ENCODE peak calls at places on chromosomes 13 and 19, in seven cellular contexts. K is GM23338, J is neural progenitor cell, Z is heart left ventricle, I is cardiac muscle cell, X is astrocyte of the cerebellum, U is fibroblast of lung. C is an unnamed sample.

GRCh38 chr13:91955546-91956355 is 557.3 kb downstream of the GPC5 start:
- DNase-seq in U (no peak), X (no peak), K (peak; percentile 30), Z (no peak), I (no peak), J (peak; percentile 58), C (no peak)

GRCh38 chr13:35963982-35964665 is 167.1 kb downstream of the DCLK1 start:
- DNase-seq in Z (no peak), J (no peak), X (no peak), U (peak; percentile 4), I (no peak), K (no peak), C (no peak)

GRCh38 chr13:35984776-35985453 is 146.3 kb downstream of the DCLK1 start:
- DNase-seq in K (peak; percentile 78), U (no peak), I (no peak), Z (no peak), J (peak; percentile 67), X (no peak), C (no peak)

GRCh38 chr13:47019977-47020376 is 123.1 kb upstream of the HTR2A start:
- DNase-seq in X (no peak), J (peak; percentile 4), K (no peak), U (no peak), I (no peak), Z (no peak), C (no peak)

GRCh38 chr19:1016647-1017114 is 4.2 kb downstream of the TMEM259 start:
- DNase-seq in X (no peak), K (no peak), Z (no peak), J (no peak), U (peak; percentile 59), I (no peak), C (no peak)

GRCh38 chr19:55213547-55213946 is 4.2 kb upstream of the PTPRH start:
- DNase-seq in X (no peak), I (no peak), J (no peak), K (no peak), Z (no peak), U (no peak), C (no peak)

GRCh38 chr19:47315125-47315821 is 5.6 kb downstream of the C5AR1 start:
- DNase-seq in K (peak; percentile 46), I (peak; percentile 94), U (peak; percentile 99), J (no peak), Z (peak; percentile 49), X (peak; percentile 12), C (no peak)

GRCh38 chr13:76043882-76044281 is 407.8 kb downstream of the LMO7 start:
- DNase-seq in U (no peak), Z (no peak), I (no peak), X (no peak), J (peak; percentile 19), K (no peak), C (no peak)

GRCh38 chr13:23570099-23570926 is at the start of gene TNFRSF19:
- DNase-seq in X (peak; percentile 88), J (peak; percentile 75), Z (peak; percentile 62), U (peak; percentile 84), I (peak; percentile 84), K (peak; percentile 26), C (peak; percentile 43)

GRCh38 chr13:25165664-25166063 is 6.4 kb downstream of the AMER2 start:
- DNase-seq in I (no peak), J (no peak), U (no peak), Z (no peak), K (no peak), X (no peak), C (no peak)

GRCh38 chr13:51589793-51590192 is 5.5 kb downstream of the WDFY2 start:
- DNase-seq in K (no peak), U (no peak), I (no peak), Z (no peak), X (no peak), J (no peak), C (no peak)

GRCh38 chr13:94534171-94534570 is 54.7 kb upstream of the DCT start:
- DNase-seq in J (no peak), U (peak; percentile 11), X (peak; percentile 3), K (no peak), I (no peak), Z (no peak), C (no peak)

GRCh38 chr19:11321206-11322126 is 18.0 kb downstream of the RAB3D start:
- DNase-seq in K (peak; percentile 48), J (no peak), I (no peak), Z (no peak), U (no peak), X (no peak), C (no peak)

GRCh38 chr19:9727644-9728043 is 40.9 kb downstream of the ZNF846 start:
- DNase-seq in X (no peak), Z (no peak), J (no peak), I (peak; percentile 58), U (no peak), K (no peak), C (no peak)

GRCh38 chr19:13042443-13043130 is 47.3 kb downstream of the NFIX start:
- DNase-seq in U (peak; percentile 80), K (no peak), X (no peak), Z (no peak), J (no peak), I (peak; percentile 70), C (no peak)

GRCh38 chr13:79228972-79229371 is 177.1 kb downstream of the RBM26 start:
- DNase-seq in K (no peak), I (no peak), X (no peak), Z (no peak), J (no peak), U (no peak), C (no peak)

GRCh38 chr19:30830875-30831274 is 458.7 kb downstream of the ZNF536 start:
- DNase-seq in K (no peak), J (no peak), U (no peak), I (no peak), Z (no peak), X (no peak), C (no peak)

GRCh38 chr13:113939905-113940339 is 34.0 kb downstream of the C13orf46 start:
- DNase-seq in X (no peak), U (no peak), Z (no peak), K (no peak), I (no peak), J (no peak), C (no peak)

GRCh38 chr19:4969772-4970531 is 1.0 kb downstream of the KDM4B start:
- DNase-seq in J (peak; percentile 31), X (no peak), U (peak; percentile 34), Z (no peak), K (peak; percentile 32), I (peak; percentile 24), C (no peak)

GRCh38 chr13:51733656-51734334 is 70.2 kb downstream of the DHRS12 start:
- DNase-seq in U (no peak), X (no peak), K (peak; percentile 12), Z (no peak), I (no peak), J (no peak), C (no peak)

DNA sequence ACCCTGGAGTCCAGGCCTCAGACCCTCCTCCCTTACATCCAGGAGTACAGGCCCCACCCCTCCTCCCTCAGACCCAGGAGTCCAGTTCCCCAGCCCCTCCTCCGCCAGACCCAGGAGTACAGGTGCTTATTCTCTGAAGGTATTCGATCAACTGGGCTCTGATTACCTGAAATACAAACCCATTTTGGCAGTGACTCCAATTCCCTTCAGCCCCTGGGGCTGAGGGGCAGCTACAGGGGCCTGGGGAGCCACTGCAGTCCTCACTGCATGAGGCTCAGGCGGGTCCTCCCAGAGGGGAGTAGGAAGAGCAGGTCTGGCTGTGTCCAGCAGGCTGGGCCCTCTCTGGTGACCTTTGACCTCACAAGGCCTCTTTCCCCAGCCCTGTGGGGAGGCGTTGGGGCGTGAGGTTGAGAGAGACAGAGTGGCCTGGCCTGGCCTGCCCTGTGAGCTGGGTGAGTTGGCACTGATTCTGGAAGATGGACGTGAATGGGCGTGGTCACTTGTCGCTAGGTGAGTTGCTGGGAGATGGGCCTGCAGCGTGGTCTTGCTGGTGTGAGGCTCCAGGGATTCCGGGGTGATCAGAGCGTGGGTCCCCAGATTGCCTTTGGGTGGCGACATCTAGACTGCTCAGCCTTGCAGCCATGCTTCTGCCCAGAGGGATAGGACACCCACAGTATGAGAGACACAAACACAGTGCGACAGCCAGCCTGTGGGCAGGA is 3.1 kb downstream of the BCAT2 start:
- DNase-seq in I (no peak), X (no peak), U (no peak), Z (no peak), J (peak; percentile 60), K (peak; percentile 75), C (no peak)
- TF ChIP-seq CTCF in I (no peak), X (no peak), U (peak; percentile 18), Z (no peak), J (peak; percentile 27), K (peak; percentile 31), C (no peak)

DNA sequence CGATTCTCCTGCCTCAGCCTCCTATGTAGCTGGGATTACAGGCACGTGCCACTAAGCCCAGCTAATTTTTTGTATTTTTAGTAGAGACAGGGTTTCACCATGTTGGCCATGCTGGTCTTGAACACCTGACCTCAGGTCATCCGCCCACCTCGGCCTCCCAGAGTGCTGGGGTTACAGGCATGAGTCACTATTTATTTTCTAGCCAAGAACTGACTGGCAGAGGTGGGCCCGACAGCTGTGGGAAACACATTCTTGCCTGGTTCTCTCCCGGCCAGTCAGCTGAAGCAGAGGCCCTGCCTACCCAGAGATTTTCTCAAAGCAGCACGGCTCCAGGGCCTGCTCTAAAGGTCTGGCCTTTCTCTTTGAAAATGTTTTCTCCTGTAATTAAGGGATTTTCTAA is 108.0 kb downstream of the KCTD15 start:
- DNase-seq in Z (peak; percentile 22), K (peak; percentile 64), X (no peak), J (peak; percentile 54), I (peak; percentile 52), U (no peak), C (no peak)
- TF ChIP-seq CTCF in Z (no peak), K (no peak), X (no peak), J (no peak), I (no peak), U (no peak), C (no peak)

DNA sequence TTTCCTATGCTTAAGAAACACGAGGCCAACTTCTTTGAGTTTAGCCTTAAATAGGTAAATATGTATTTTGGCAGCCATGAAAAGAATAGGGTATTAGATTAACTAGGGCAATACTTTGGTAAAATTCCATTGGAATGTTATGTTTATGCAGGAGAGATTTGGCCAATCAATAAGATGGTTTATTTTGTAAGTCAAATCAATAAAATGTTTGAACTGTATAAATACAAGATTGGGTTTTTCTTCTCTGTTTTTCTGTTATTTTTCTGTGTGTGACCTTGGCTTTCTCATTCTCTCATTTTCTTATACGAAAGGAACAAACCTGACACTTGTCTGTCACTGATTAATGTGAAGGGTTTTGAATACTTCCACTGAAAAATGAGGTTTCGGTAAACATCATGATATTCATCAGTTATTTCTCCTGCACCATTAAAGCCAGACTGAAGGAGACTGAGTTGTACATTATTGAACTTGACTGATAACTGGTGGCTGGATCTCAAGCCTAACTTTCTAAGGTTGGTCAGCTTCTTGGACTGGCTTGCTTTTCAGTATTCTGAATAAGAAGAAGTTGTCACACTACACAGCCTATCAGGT is 8.6 kb downstream of the FRY start:
- DNase-seq in K (no peak), X (no peak), J (no peak), Z (no peak), U (no peak), I (no peak), C (no peak)
- TF ChIP-seq CTCF in K (no peak), X (no peak), J (no peak), Z (no peak), U (no peak), I (no peak), C (no peak)

DNA sequence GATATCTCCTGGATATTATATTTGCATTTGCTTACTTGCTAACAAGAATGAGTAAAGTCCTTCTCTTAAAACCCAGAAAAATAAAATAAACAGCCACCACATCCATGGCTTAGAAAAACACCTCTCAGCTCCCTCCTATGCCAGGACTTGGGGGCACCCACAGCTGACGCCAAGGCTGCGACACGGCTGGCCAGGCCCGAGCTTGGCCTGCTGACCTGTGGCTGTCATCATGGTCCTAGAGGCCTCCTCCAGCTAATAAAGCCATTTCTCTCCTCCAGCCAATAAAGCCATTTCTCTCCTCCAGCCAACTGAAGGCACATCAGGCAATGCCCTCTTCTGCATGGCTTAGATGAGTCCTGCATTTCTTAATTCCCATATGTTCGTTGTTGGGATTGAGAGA is 20.9 kb downstream of the C19orf12 start:
- DNase-seq in X (no peak), J (no peak), K (no peak), U (no peak), I (no peak), Z (no peak), C (no peak)
- TF ChIP-seq CTCF in X (no peak), J (no peak), K (no peak), U (no peak), I (no peak), Z (no peak), C (no peak)